ENCODE peak calls at places on chromosome 6, in eight cellular contexts. A is MM.1S; I is stimulated activated CD4-positive, alpha-beta T cell treated with anti-CD3 and anti-CD28 coated beads, Interleukin-1b, Interleukin-23, amount 100 ng/mL, for 1 hour; C is effector CD4-positive, alpha-beta T cell; Q is GM23338; F is PC-3; Z is GM06990; K is thoracic aorta. E is an unnamed sample.
A peak's percentile ranks its signal among the peaks of the same experiment; 100 is the strongest.

GRCh38 chr6:13484827-13485226 is 2.6 kb downstream of the GFOD1 start:
- DNase-seq in A (no peak), I (no peak), C (no peak), Q (no peak), F (no peak), Z (no peak), K (no peak), E (no peak)

GRCh38 chr6:113039013-113039412 is 691.9 kb downstream of the RFPL4B start:
- DNase-seq in A (no peak), I (no peak), C (no peak), Q (no peak), F (no peak), Z (no peak), K (no peak), E (no peak)

GRCh38 chr6:84065718-84066290 is 32.2 kb downstream of the MRAP2 start:
- DNase-seq in A (no peak), I (no peak), C (no peak), Q (no peak), F (peak; percentile 25), Z (no peak), K (no peak), E (peak; percentile 15)

GRCh38 chr6:139568157-139568955 is 193.9 kb upstream of the CITED2 start:
- DNase-seq in A (no peak), I (no peak), C (no peak), Q (no peak), F (peak; percentile 11), Z (no peak), K (no peak), E (no peak)

GRCh38 chr6:8279094-8279805 is 156.1 kb downstream of the SLC35B3 start:
- DNase-seq in A (no peak), I (no peak), C (no peak), Q (peak; percentile 15), F (no peak), Z (no peak), K (no peak), E (no peak)

GRCh38 chr6:79648315-79648714 is 17.2 kb downstream of the SH3BGRL2 start:
- DNase-seq in A (no peak), I (no peak), C (no peak), Q (no peak), F (no peak), Z (no peak), K (no peak), E (no peak)

GRCh38 chr6:57177545-57178225 is 5.6 kb downstream of the BAG2 start:
- DNase-seq in A (no peak), I (no peak), C (no peak), Q (no peak), F (no peak), Z (no peak), K (peak; percentile 9), E (no peak)

GRCh38 chr6:108562503-108562993 is 1.8 kb downstream of the FOXO3 start:
- DNase-seq in A (peak; percentile 84), I (no peak), C (no peak), Q (peak; percentile 94), F (peak; percentile 71), Z (peak; percentile 18), K (peak; percentile 37), E (no peak)

GRCh38 chr6:110622912-110623578 is 146.6 kb upstream of the SLC22A16 start:
- DNase-seq in A (no peak), I (no peak), C (no peak), Q (no peak), F (peak; percentile 12), Z (no peak), K (no peak), E (no peak)

GRCh38 chr6:35128496-35128895 is 12.6 kb downstream of the TCP11 start:
- DNase-seq in A (no peak), I (no peak), C (no peak), Q (no peak), F (no peak), Z (no peak), K (no peak), E (no peak)

GRCh38 chr6:154928325-154928922 is 66.7 kb upstream of the TIAM2 start:
- DNase-seq in A (peak; percentile 21), I (peak; percentile 38), C (peak; percentile 53), Q (peak; percentile 93), F (peak; percentile 76), Z (no peak), K (peak; percentile 29), E (peak; percentile 71)

GRCh38 chr6:15615837-15616236 is 47.0 kb downstream of the DTNBP1 start:
- DNase-seq in A (no peak), I (no peak), C (no peak), Q (peak; percentile 8), F (no peak), Z (no peak), K (no peak), E (peak; percentile 13)

GRCh38 chr6:136548582-136549330 is 1.5 kb downstream of the MAP7 start:
- DNase-seq in A (no peak), I (no peak), C (no peak), Q (no peak), F (no peak), Z (no peak), K (no peak), E (no peak)

GRCh38 chr6:26328265-26328844 is 36.6 kb upstream of the BTN3A2 start:
- DNase-seq in A (no peak), I (no peak), C (no peak), Q (no peak), F (no peak), Z (no peak), K (no peak), E (peak; percentile 38)

GRCh38 chr6:7461416-7461815 is 71.8 kb downstream of the RIOK1 start:
- DNase-seq in A (no peak), I (no peak), C (no peak), Q (no peak), F (no peak), Z (no peak), K (no peak), E (no peak)

GRCh38 chr6:149059557-149059956 is 258.0 kb upstream of the TAB2 start:
- DNase-seq in A (no peak), I (no peak), C (no peak), Q (no peak), F (no peak), Z (no peak), K (no peak), E (no peak)

GRCh38 chr6:160509610-160510009 is 154.5 kb downstream of the LPA start:
- DNase-seq in A (no peak), I (no peak), C (no peak), Q (no peak), F (no peak), Z (no peak), K (no peak), E (no peak)

GRCh38 chr6:43125119-43125518 is 46.0 kb upstream of the SRF start:
- DNase-seq in A (no peak), I (no peak), C (no peak), Q (no peak), F (no peak), Z (no peak), K (no peak), E (no peak)

GRCh38 chr6:130473886-130474285 is 108.1 kb downstream of the TMEM200A start:
- DNase-seq in A (no peak), I (no peak), C (no peak), Q (no peak), F (peak; percentile 90), Z (no peak), K (no peak), E (no peak)

GRCh38 chr6:52663120-52663934 is 7.6 kb upstream of the TMEM14A start:
- DNase-seq in A (peak; percentile 69), I (no peak), C (peak; percentile 45), Q (peak; percentile 80), F (peak; percentile 77), Z (peak; percentile 44), K (no peak), E (peak; percentile 88)

GRCh38 chr6:150074651-150075416 is 5.9 kb upstream of the ULBP3 start:
- DNase-seq in A (no peak), I (no peak), C (no peak), Q (no peak), F (no peak), Z (no peak), K (no peak), E (no peak)

GRCh38 chr6:40914005-40914404 is 125.0 kb downstream of the UNC5CL start:
- DNase-seq in A (no peak), I (no peak), C (no peak), Q (no peak), F (no peak), Z (no peak), K (no peak), E (no peak)

GRCh38 chr6:121823437-121823851 is 388.0 kb downstream of the GJA1 start:
- DNase-seq in A (no peak), I (no peak), C (no peak), Q (peak; percentile 84), F (no peak), Z (no peak), K (no peak), E (no peak)

GRCh38 chr6:30782425-30783014 is 38.2 kb upstream of the IER3 start:
- DNase-seq in A (no peak), I (no peak), C (no peak), Q (no peak), F (peak; percentile 95), Z (no peak), K (no peak), E (no peak)

GRCh38 chr6:32327103-32327502 is 44.6 kb downstream of the TSBP1 start:
- DNase-seq in A (no peak), I (no peak), C (no peak), Q (no peak), F (no peak), Z (peak; percentile 33), K (no peak), E (peak; percentile 28)

GRCh38 chr6:49980898-49981297 is 11.5 kb upstream of the DEFB113 start:
- DNase-seq in A (no peak), I (no peak), C (no peak), Q (no peak), F (no peak), Z (peak; percentile 41), K (no peak), E (peak; percentile 50)

GRCh38 chr6:126067080-126067479 is 80.7 kb downstream of the TRMT11 start:
- DNase-seq in A (no peak), I (no peak), C (no peak), Q (no peak), F (no peak), Z (no peak), K (no peak), E (no peak)

GRCh38 chr6:167758309-167759023 is 68.2 kb upstream of the AFDN start:
- DNase-seq in A (no peak), I (no peak), C (no peak), Q (no peak), F (no peak), Z (no peak), K (no peak), E (no peak)

GRCh38 chr6:89763550-89763949 is 56.0 kb downstream of the MDN1 start:
- DNase-seq in A (no peak), I (no peak), C (no peak), Q (no peak), F (no peak), Z (no peak), K (no peak), E (no peak)

GRCh38 chr6:14286144-14286543 is 168.6 kb downstream of the CD83 start:
- DNase-seq in A (no peak), I (no peak), C (no peak), Q (peak; percentile 27), F (peak; percentile 85), Z (no peak), K (no peak), E (no peak)

GRCh38 chr6:111113731-111114438 is 26.6 kb downstream of the SLC16A10 start:
- DNase-seq in A (peak; percentile 33), I (no peak), C (no peak), Q (peak; percentile 52), F (no peak), Z (no peak), K (peak; percentile 25), E (peak; percentile 13)

GRCh38 chr6:158669145-158670035 is 19.5 kb downstream of the SYTL3 start:
- DNase-seq in A (no peak), I (no peak), C (no peak), Q (no peak), F (no peak), Z (no peak), K (no peak), E (no peak)

GRCh38 chr6:36374194-36374593 is 13.3 kb downstream of the ETV7 start:
- DNase-seq in A (no peak), I (no peak), C (no peak), Q (no peak), F (no peak), Z (no peak), K (no peak), E (no peak)

GRCh38 chr6:35024601-35025054 is 116.5 kb downstream of the TCP11 start:
- DNase-seq in A (no peak), I (no peak), C (no peak), Q (peak; percentile 69), F (peak; percentile 78), Z (no peak), K (no peak), E (no peak)

E was measured in GM12865.